ENCODE peak calls at places on chromosomes 6 and 20, in seven cellular contexts. U is AG04450, A is left ventricle myocardium inferior, X is uterus, V is IMR-90, P is OCI-LY7, L is ascending aorta. E is an unnamed sample.

GRCh38 chr20:44145131-44145770 is 41.7 kb downstream of the JPH2 start:
- DNase-seq in L (no peak), V (no peak), X (no peak), U (no peak), P (no peak), A (no peak), E (no peak)

GRCh38 chr6:128759901-128760300 is 123.0 kb upstream of the LAMA2 start:
- DNase-seq in U (no peak), X (no peak), L (no peak), A (no peak), V (no peak), P (no peak), E (no peak)

GRCh38 chr6:167113935-167114910 is 8.7 kb upstream of the CCR6 start:
- DNase-seq in V (no peak), U (no peak), L (no peak), A (no peak), X (no peak), P (peak; percentile 96), E (no peak)

GRCh38 chr6:157755752-157756411 is 67.2 kb upstream of the SNX9 start:
- DNase-seq in L (no peak), A (no peak), X (no peak), V (no peak), P (no peak), U (no peak), E (no peak)

GRCh38 chr6:125310994-125311649 is 9.4 kb upstream of the HDDC2 start:
- DNase-seq in L (no peak), P (peak; percentile 70), U (peak; percentile 15), A (no peak), X (no peak), V (peak; percentile 64), E (no peak)

GRCh38 chr6:14747881-14748520 is 497.9 kb upstream of the JARID2 start:
- DNase-seq in P (no peak), U (no peak), A (no peak), V (peak; percentile 57), L (no peak), X (no peak), E (no peak)

GRCh38 chr6:54264581-54265272 is 43.5 kb upstream of the TINAG start:
- DNase-seq in L (no peak), X (no peak), A (no peak), V (peak; percentile 49), P (no peak), U (no peak), E (no peak)

GRCh38 chr6:54267798-54268197 is 40.4 kb upstream of the TINAG start:
- DNase-seq in U (no peak), P (peak; percentile 26), L (no peak), X (no peak), V (peak; percentile 60), A (no peak), E (peak; percentile 3)

GRCh38 chr20:36506253-36506652 is 35.1 kb upstream of the MYL9 start:
- DNase-seq in A (no peak), U (no peak), P (peak; percentile 50), V (no peak), L (no peak), X (no peak), E (no peak)

GRCh38 chr20:20517296-20517695 is 149.4 kb downstream of the INSM1 start:
- DNase-seq in P (no peak), L (no peak), V (no peak), A (no peak), X (no peak), U (no peak), E (no peak)

GRCh38 chr6:155498370-155498769 is 42.7 kb upstream of the NOX3 start:
- DNase-seq in P (peak; percentile 8), V (peak; percentile 39), U (no peak), A (no peak), L (no peak), X (no peak), E (no peak)

GRCh38 chr20:36866164-36866563 is 9.8 kb upstream of the TLDC2 start:
- DNase-seq in P (no peak), X (no peak), V (no peak), U (no peak), L (no peak), A (no peak), E (no peak)

GRCh38 chr6:33613146-33613793 is 7.9 kb upstream of the ITPR3 start:
- DNase-seq in L (no peak), V (peak; percentile 49), P (no peak), X (no peak), U (no peak), A (no peak), E (peak; percentile 47)

GRCh38 chr20:44646023-44646640 is 5.4 kb downstream of the ADA start:
- DNase-seq in V (peak; percentile 80), X (no peak), L (no peak), U (peak; percentile 16), P (peak; percentile 97), A (no peak), E (no peak)

GRCh38 chr6:159125977-159126376 is 43.2 kb upstream of the FNDC1 start:
- DNase-seq in P (no peak), L (no peak), X (no peak), A (peak; percentile 70), U (no peak), V (no peak), E (peak; percentile 80)

GRCh38 chr20:46838002-46838401 is 56.6 kb upstream of the EYA2 start:
- DNase-seq in U (no peak), V (no peak), L (no peak), P (no peak), A (no peak), X (no peak), E (no peak)

GRCh38 chr6:11130605-11131004 is 19.1 kb upstream of the ERVFRD-1 start:
- DNase-seq in L (no peak), A (no peak), P (no peak), U (no peak), X (no peak), V (no peak), E (no peak)

GRCh38 chr20:3687655-3688054 is 5.8 kb upstream of the ADAM33 start:
- DNase-seq in P (no peak), L (no peak), V (peak; percentile 63), A (no peak), U (peak; percentile 18), X (peak; percentile 77), E (no peak)

GRCh38 chr6:41066867-41067304 is 5.3 kb downstream of the OARD1 start:
- DNase-seq in X (peak; percentile 72), L (peak; percentile 87), A (peak; percentile 63), U (peak; percentile 73), V (peak; percentile 84), P (peak; percentile 74), E (peak; percentile 21)

GRCh38 chr20:52972190-52972937 is at the start of gene TSHZ2:
- DNase-seq in V (peak; percentile 1), X (peak; percentile 50), L (no peak), U (no peak), A (peak; percentile 26), P (no peak), E (peak; percentile 9)
- H3K4me3 ChIP-seq in V (peak within 1 kb of the TSS; percentile 43), X (peak within 1 kb of the TSS; percentile 48), L (peak within 1 kb of the TSS; percentile 44), U (peak within 1 kb of the TSS; percentile 27), A (peak within 1 kb of the TSS; percentile 70), P (no peak within 1 kb of the TSS), E (peak within 1 kb of the TSS; percentile 48)

DNA sequence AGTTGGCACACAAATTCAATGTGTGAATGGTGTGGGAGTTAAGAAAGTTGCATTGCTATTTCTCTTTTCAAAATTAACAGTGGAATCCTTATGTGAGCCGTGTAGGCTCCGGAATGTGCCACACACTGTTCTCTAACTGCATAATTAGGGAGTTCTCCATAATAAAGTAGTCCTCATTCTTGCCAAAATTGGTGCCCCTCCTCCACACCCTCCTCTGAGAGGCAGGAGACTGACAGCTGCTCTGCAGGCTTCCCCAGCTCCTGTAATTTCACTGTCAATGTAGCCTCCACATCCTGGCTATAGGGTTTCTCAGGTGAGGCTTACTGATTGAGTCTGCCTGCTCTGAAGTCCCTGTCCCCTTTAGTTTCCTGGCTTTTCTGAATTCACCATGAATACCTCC is 20.1 kb upstream of the CCN6 start:
- DNase-seq in P (no peak), L (no peak), A (no peak), U (no peak), X (no peak), V (no peak), E (no peak)
- H3K9me3 ChIP-seq in P (no peaks in the 10 kb centered on the region), L (no peaks in the 10 kb centered on the region), A (no peaks in the 10 kb centered on the region), U (no peaks in the 10 kb centered on the region), X (no peaks in the 10 kb centered on the region), V (no peaks in the 10 kb centered on the region), E (no peaks in the 10 kb centered on the region)

DNA sequence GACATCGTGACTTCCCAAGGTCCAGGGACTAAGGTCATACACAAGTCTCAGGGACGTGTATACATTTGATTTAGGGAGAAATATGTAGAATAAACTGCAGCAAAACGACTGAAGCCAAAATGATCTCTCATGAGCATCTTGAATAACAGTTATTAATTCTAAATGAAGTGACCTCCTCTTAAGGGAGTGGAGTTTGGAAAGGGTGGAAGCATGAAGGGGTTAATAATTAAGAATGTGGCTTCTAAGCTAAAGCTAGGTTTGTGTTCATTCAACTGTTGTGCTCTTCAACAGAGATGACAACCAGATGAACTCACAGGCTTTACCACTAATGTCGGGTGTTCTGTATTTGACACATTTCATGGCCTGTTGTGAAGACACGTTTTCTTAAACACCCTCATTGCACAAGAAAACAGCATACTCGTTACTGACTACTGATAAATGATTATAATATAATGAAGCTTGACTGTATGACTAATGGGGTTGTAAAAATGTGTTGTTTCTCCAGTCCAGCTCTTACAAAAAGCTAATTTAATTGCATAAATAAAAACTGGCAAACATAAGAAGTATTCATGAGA is 1.5 kb downstream of the PPP1R14C start:
- DNase-seq in X (no peak), V (no peak), L (no peak), A (no peak), P (no peak), U (no peak), E (no peak)
- H3K4me3 ChIP-seq in X (no peak overlapping the region), V (no peak overlapping the region), L (no peak overlapping the region), A (peak overlapping the region; percentile 73), P (no peak overlapping the region), U (no peak overlapping the region), E (no peak overlapping the region)

DNA sequence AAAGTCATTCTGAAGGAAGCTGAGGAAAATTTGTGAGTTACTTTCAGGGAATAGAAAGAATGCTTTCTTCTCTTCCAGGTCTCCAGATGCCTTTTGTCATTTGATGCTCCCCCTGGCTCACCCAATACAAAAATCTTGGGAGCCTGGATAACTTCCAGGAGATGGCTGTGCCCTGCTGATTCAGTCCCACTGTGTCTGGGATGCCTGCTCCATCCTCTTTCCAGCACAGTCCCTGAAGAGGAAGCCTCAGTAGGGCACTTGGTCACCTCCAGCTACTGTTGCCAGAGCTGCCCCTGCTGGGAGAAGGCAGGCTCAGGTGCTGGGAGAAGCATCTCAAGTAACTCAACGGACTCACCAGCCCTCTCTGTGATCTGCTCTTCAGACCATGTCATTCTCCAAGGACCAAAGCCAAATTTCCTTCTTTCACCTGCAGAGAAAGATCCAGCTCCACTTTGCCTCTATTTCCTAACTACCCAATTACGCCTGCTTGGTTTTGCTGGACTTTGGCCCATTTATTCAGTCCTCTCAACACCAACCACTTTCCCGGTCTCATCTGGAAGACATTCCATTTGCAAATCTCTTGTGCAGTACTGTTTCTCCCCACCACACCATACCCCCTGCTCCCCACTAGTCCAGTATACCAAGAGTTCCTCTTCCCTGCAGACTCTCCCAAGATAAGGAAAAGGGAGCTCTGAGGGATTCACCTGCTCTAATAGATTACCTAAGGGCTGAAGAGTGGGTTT is 53.3 kb downstream of the SLC23A2 start:
- DNase-seq in V (no peak), L (no peak), X (no peak), U (no peak), A (no peak), P (no peak), E (no peak)
- H3K9me3 ChIP-seq in V (no peaks in the 10 kb centered on the region), L (no peaks in the 10 kb centered on the region), X (no peaks in the 10 kb centered on the region), U (no peaks in the 10 kb centered on the region), A (peaks cover 3% of the 10 kb centered on the region), P (peaks cover 9% of the 10 kb centered on the region), E (peaks cover 5% of the 10 kb centered on the region)